ENCODE peak calls at places on chromosome 16, in seven cellular contexts. One of them, this sample, is unnamed.

GRCh38 chr16:15966420-15967222 is 17.2 kb downstream of the ABCC1 start:
- DNase-seq in stomach: no peak
- DNase-seq in esophagus muscularis mucosa: no peak
- DNase-seq in transverse colon: no peak
- DNase-seq in aorta: no peak
- DNase-seq in skeletal muscle cell: peak; percentile 35
- DNase-seq in A673: no peak
- DNase-seq in this sample: no peak

GRCh38 chr16:53098526-53099317 is 43.9 kb downstream of the CHD9 start:
- DNase-seq in aorta: peak; percentile 94
- DNase-seq in stomach: peak; percentile 76
- DNase-seq in esophagus muscularis mucosa: peak; percentile 97
- DNase-seq in skeletal muscle cell: peak; percentile 99
- DNase-seq in A673: peak; percentile 90
- DNase-seq in transverse colon: peak; percentile 85
- DNase-seq in this sample: peak; percentile 74

GRCh38 chr16:75025766-75026165 is 26.9 kb downstream of the ZNRF1 start:
- DNase-seq in A673: peak; percentile 69
- DNase-seq in stomach: no peak
- DNase-seq in esophagus muscularis mucosa: no peak
- DNase-seq in skeletal muscle cell: no peak
- DNase-seq in aorta: no peak
- DNase-seq in transverse colon: no peak
- DNase-seq in this sample: no peak

GRCh38 chr16:73289232-73289631 is 241.3 kb upstream of the ZFHX3 start:
- DNase-seq in stomach: no peak
- DNase-seq in aorta: no peak
- DNase-seq in esophagus muscularis mucosa: no peak
- DNase-seq in skeletal muscle cell: no peak
- DNase-seq in transverse colon: no peak
- DNase-seq in A673: no peak
- DNase-seq in this sample: no peak

GRCh38 chr16:4692460-4693295 is 684 bp upstream of the NUDT16L1 start:
- DNase-seq in stomach: no peak
- DNase-seq in esophagus muscularis mucosa: no peak
- DNase-seq in skeletal muscle cell: no peak
- DNase-seq in transverse colon: no peak
- DNase-seq in aorta: peak; percentile 50
- DNase-seq in A673: no peak
- DNase-seq in this sample: peak; percentile 21

GRCh38 chr16:1057252-1057932 is 15.2 kb upstream of the SSTR5 start:
- DNase-seq in skeletal muscle cell: no peak
- DNase-seq in stomach: peak; percentile 63
- DNase-seq in esophagus muscularis mucosa: no peak
- DNase-seq in A673: peak; percentile 57
- DNase-seq in transverse colon: peak; percentile 47
- DNase-seq in aorta: peak; percentile 65
- DNase-seq in this sample: peak; percentile 25

GRCh38 chr16:2883027-2883846 is at the start of gene FLYWCH2:
- DNase-seq in skeletal muscle cell: peak; percentile 85
- DNase-seq in A673: peak; percentile 98
- DNase-seq in esophagus muscularis mucosa: peak; percentile 100
- DNase-seq in aorta: peak; percentile 98
- DNase-seq in transverse colon: peak; percentile 100
- DNase-seq in stomach: peak; percentile 100
- DNase-seq in this sample: peak; percentile 96

GRCh38 chr16:12317856-12318591 is 341.5 kb downstream of the SNX29 start:
- DNase-seq in skeletal muscle cell: no peak
- DNase-seq in aorta: no peak
- DNase-seq in transverse colon: no peak
- DNase-seq in esophagus muscularis mucosa: no peak
- DNase-seq in stomach: no peak
- DNase-seq in A673: no peak
- DNase-seq in this sample: no peak

GRCh38 chr16:14475370-14476139 is 154.5 kb downstream of the PARN start:
- DNase-seq in aorta: no peak
- DNase-seq in skeletal muscle cell: no peak
- DNase-seq in esophagus muscularis mucosa: no peak
- DNase-seq in stomach: peak; percentile 37
- DNase-seq in A673: no peak
- DNase-seq in transverse colon: no peak
- DNase-seq in this sample: no peak

GRCh38 chr16:21028728-21029127 is 121.9 kb downstream of the DNAH3 start:
- DNase-seq in aorta: no peak
- DNase-seq in A673: no peak
- DNase-seq in esophagus muscularis mucosa: peak; percentile 45
- DNase-seq in stomach: no peak
- DNase-seq in skeletal muscle cell: no peak
- DNase-seq in transverse colon: no peak
- DNase-seq in this sample: no peak

GRCh38 chr16:28180660-28181556 is 30.9 kb downstream of the XPO6 start:
- DNase-seq in transverse colon: no peak
- DNase-seq in stomach: no peak
- DNase-seq in esophagus muscularis mucosa: no peak
- DNase-seq in aorta: no peak
- DNase-seq in skeletal muscle cell: no peak
- DNase-seq in A673: no peak
- DNase-seq in this sample: no peak

GRCh38 chr16:4915226-4915761 is 21.7 kb downstream of the PPL start:
- DNase-seq in stomach: no peak
- DNase-seq in A673: no peak
- DNase-seq in aorta: no peak
- DNase-seq in transverse colon: no peak
- DNase-seq in esophagus muscularis mucosa: no peak
- DNase-seq in skeletal muscle cell: peak; percentile 86
- DNase-seq in this sample: no peak

GRCh38 chr16:62711797-62712196 is 675.6 kb upstream of the CDH8 start:
- DNase-seq in skeletal muscle cell: no peak
- DNase-seq in aorta: no peak
- DNase-seq in A673: peak; percentile 4
- DNase-seq in esophagus muscularis mucosa: no peak
- DNase-seq in transverse colon: no peak
- DNase-seq in stomach: no peak
- DNase-seq in this sample: no peak

GRCh38 chr16:88382491-88383400 is at the start of gene ZNF469:
- DNase-seq in esophagus muscularis mucosa: no peak
- DNase-seq in transverse colon: no peak
- DNase-seq in skeletal muscle cell: no peak
- DNase-seq in stomach: peak; percentile 36
- DNase-seq in aorta: peak; percentile 54
- DNase-seq in A673: no peak
- DNase-seq in this sample: no peak

GRCh38 chr16:87252269-87252970 is 64.8 kb downstream of the C16orf95 start:
- DNase-seq in transverse colon: no peak
- DNase-seq in aorta: no peak
- DNase-seq in A673: no peak
- DNase-seq in skeletal muscle cell: no peak
- DNase-seq in stomach: no peak
- DNase-seq in esophagus muscularis mucosa: no peak
- DNase-seq in this sample: no peak

GRCh38 chr16:54585094-54585493 is 298.5 kb upstream of the IRX3 start:
- DNase-seq in stomach: no peak
- DNase-seq in transverse colon: no peak
- DNase-seq in A673: no peak
- DNase-seq in aorta: no peak
- DNase-seq in skeletal muscle cell: no peak
- DNase-seq in esophagus muscularis mucosa: peak; percentile 78
- DNase-seq in this sample: no peak

GRCh38 chr16:46896314-46896968 is 12.3 kb downstream of the GPT2 start:
- DNase-seq in transverse colon: no peak
- DNase-seq in aorta: no peak
- DNase-seq in stomach: no peak
- DNase-seq in skeletal muscle cell: no peak
- DNase-seq in esophagus muscularis mucosa: no peak
- DNase-seq in A673: no peak
- DNase-seq in this sample: no peak

GRCh38 chr16:53495325-53495724 is 7.7 kb downstream of the AKTIP start:
- DNase-seq in esophagus muscularis mucosa: peak; percentile 55
- DNase-seq in aorta: no peak
- DNase-seq in transverse colon: no peak
- DNase-seq in skeletal muscle cell: no peak
- DNase-seq in stomach: no peak
- DNase-seq in A673: no peak
- DNase-seq in this sample: no peak

GRCh38 chr16:69851491-69852240 is 89.5 kb downstream of the WWP2 start:
- DNase-seq in A673: no peak
- DNase-seq in transverse colon: no peak
- DNase-seq in esophagus muscularis mucosa: no peak
- DNase-seq in skeletal muscle cell: no peak
- DNase-seq in aorta: no peak
- DNase-seq in stomach: no peak
- DNase-seq in this sample: no peak

GRCh38 chr16:13909872-13910303 is 10.1 kb upstream of the ERCC4 start:
- DNase-seq in skeletal muscle cell: peak; percentile 12
- DNase-seq in A673: no peak
- DNase-seq in stomach: peak; percentile 87
- DNase-seq in transverse colon: no peak
- DNase-seq in esophagus muscularis mucosa: no peak
- DNase-seq in aorta: peak; percentile 87
- DNase-seq in this sample: peak; percentile 67

GRCh38 chr16:58501242-58502131 is 1.5 kb downstream of the NDRG4 start:
- DNase-seq in aorta: no peak
- DNase-seq in esophagus muscularis mucosa: no peak
- DNase-seq in transverse colon: peak; percentile 33
- DNase-seq in skeletal muscle cell: no peak
- DNase-seq in stomach: peak; percentile 51
- DNase-seq in A673: peak; percentile 45
- DNase-seq in this sample: peak; percentile 63
- H3K4me3 ChIP-seq in aorta: no peak overlapping the region
- H3K4me3 ChIP-seq in esophagus muscularis mucosa: peak overlapping the region; percentile 54
- H3K4me3 ChIP-seq in transverse colon: no peak overlapping the region
- H3K4me3 ChIP-seq in skeletal muscle cell: peak overlapping the region; percentile 63
- H3K4me3 ChIP-seq in stomach: peak overlapping the region; percentile 50
- H3K4me3 ChIP-seq in A673: peak overlapping the region; percentile 45
- H3K4me3 ChIP-seq in this sample: peak overlapping the region; percentile 11

GRCh38 chr16:31382485-31383161 is 10.5 kb upstream of the ITGAD start:
- DNase-seq in transverse colon: peak; percentile 68
- DNase-seq in stomach: peak; percentile 67
- DNase-seq in aorta: peak; percentile 85
- DNase-seq in skeletal muscle cell: no peak
- DNase-seq in esophagus muscularis mucosa: peak; percentile 94
- DNase-seq in A673: peak; percentile 78
- DNase-seq in this sample: peak; percentile 53

GRCh38 chr16:31390504-31391043 is 2.6 kb upstream of the ITGAD start:
- DNase-seq in skeletal muscle cell: no peak
- DNase-seq in aorta: no peak
- DNase-seq in A673: no peak
- DNase-seq in esophagus muscularis mucosa: no peak
- DNase-seq in transverse colon: no peak
- DNase-seq in stomach: no peak
- DNase-seq in this sample: no peak

GRCh38 chr16:31388535-31388934 is 4.6 kb upstream of the ITGAD start:
- DNase-seq in A673: no peak
- DNase-seq in skeletal muscle cell: no peak
- DNase-seq in transverse colon: no peak
- DNase-seq in esophagus muscularis mucosa: no peak
- DNase-seq in stomach: no peak
- DNase-seq in aorta: peak; percentile 2
- DNase-seq in this sample: no peak

GRCh38 chr16:31385680-31386079 is 7.5 kb upstream of the ITGAD start:
- DNase-seq in esophagus muscularis mucosa: no peak
- DNase-seq in A673: no peak
- DNase-seq in transverse colon: no peak
- DNase-seq in skeletal muscle cell: no peak
- DNase-seq in stomach: no peak
- DNase-seq in aorta: no peak
- DNase-seq in this sample: no peak

GRCh38 chr16:31386157-31386984 is 6.8 kb upstream of the ITGAD start:
- DNase-seq in skeletal muscle cell: peak; percentile 17
- DNase-seq in esophagus muscularis mucosa: no peak
- DNase-seq in A673: peak; percentile 22
- DNase-seq in aorta: no peak
- DNase-seq in transverse colon: no peak
- DNase-seq in stomach: no peak
- DNase-seq in this sample: peak; percentile 72
- H3K4me3 ChIP-seq in skeletal muscle cell: no peak overlapping the region
- H3K4me3 ChIP-seq in esophagus muscularis mucosa: no peak overlapping the region
- H3K4me3 ChIP-seq in A673: no peak overlapping the region
- H3K4me3 ChIP-seq in aorta: no peak overlapping the region
- H3K4me3 ChIP-seq in transverse colon: no peak overlapping the region
- H3K4me3 ChIP-seq in stomach: no peak overlapping the region
- H3K4me3 ChIP-seq in this sample: no peak overlapping the region

GRCh38 chr16:79209308-79209707 is 391.2 kb downstream of the MAF start:
- DNase-seq in skeletal muscle cell: no peak
- DNase-seq in stomach: no peak
- DNase-seq in A673: no peak
- DNase-seq in aorta: no peak
- DNase-seq in transverse colon: no peak
- DNase-seq in esophagus muscularis mucosa: no peak
- DNase-seq in this sample: no peak
- H3K4me3 ChIP-seq in skeletal muscle cell: no peak overlapping the region
- H3K4me3 ChIP-seq in stomach: no peak overlapping the region
- H3K4me3 ChIP-seq in A673: no peak overlapping the region
- H3K4me3 ChIP-seq in aorta: no peak overlapping the region
- H3K4me3 ChIP-seq in transverse colon: no peak overlapping the region
- H3K4me3 ChIP-seq in esophagus muscularis mucosa: no peak overlapping the region
- H3K4me3 ChIP-seq in this sample: no peak overlapping the region

DNA sequence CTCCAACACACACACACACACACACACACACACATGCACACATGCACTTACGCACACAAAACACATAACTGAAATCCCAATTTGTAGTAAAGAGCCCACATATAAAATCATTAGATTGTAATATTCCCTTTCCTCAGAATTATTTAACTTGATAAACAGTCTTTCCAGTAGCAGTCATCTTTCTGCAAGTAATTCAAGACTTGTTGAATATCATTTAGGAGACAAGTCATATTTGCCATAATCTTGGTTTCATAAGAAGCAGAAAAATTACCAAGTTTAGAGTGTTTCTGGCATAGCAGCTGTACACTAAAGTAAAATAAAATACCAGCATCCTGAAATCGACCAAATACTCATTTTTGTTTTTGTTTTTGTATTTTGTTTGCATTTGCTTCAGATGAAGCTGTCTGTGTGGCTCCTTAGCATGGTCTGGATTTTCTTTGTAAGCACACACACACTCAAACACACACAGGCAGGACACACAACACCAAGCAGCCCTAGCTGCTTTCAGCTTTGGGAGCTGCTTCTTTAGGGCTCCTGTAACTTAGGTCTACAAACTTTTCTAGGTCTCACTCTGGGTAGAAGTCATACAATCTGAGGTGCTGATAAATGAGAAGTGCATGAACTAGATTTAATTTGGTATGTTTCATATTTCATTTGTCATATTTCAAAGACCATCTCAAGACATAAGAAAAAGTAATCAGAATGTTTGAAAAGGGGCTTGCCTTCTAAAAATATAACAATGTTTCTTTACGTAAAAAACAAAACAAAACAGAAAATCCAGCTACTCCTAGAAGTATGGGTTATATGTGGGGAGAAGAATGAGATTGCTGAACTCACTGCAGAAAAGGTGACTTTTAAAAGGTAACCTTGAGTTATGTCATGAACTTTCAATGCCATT is 3.0 kb downstream of the SALL1 start:
- DNase-seq in stomach: no peak
- DNase-seq in skeletal muscle cell: no peak
- DNase-seq in aorta: no peak
- DNase-seq in esophagus muscularis mucosa: no peak
- DNase-seq in A673: no peak
- DNase-seq in transverse colon: no peak
- DNase-seq in this sample: no peak
- H3K4me3 ChIP-seq in stomach: peak overlapping the region; percentile 53
- H3K4me3 ChIP-seq in skeletal muscle cell: peak overlapping the region; percentile 76
- H3K4me3 ChIP-seq in aorta: no peak overlapping the region
- H3K4me3 ChIP-seq in esophagus muscularis mucosa: no peak overlapping the region
- H3K4me3 ChIP-seq in A673: peak overlapping the region; percentile 70
- H3K4me3 ChIP-seq in transverse colon: no peak overlapping the region
- H3K4me3 ChIP-seq in this sample: no peak overlapping the region

This sample was measured in MM.1S.